ENCODE peak calls at places on chromosomes 4 and X, in five cellular contexts. One of them, this sample, is unnamed.

GRCh38 chr4:1898007-1898406 is 26.8 kb downstream of the NSD2 start:
- DNase-seq in fibroblast of the aortic adventitia: no peak
- DNase-seq in NB4: no peak
- DNase-seq in heart left ventricle: no peak
- DNase-seq in fibroblast of lung: no peak
- DNase-seq in this sample: no peak

GRCh38 chr4:185399466-185399865 is 2.8 kb downstream of the ANKRD37 start:
- DNase-seq in fibroblast of the aortic adventitia: no peak
- DNase-seq in NB4: no peak
- DNase-seq in heart left ventricle: no peak
- DNase-seq in fibroblast of lung: no peak
- DNase-seq in this sample: peak

GRCh38 chr4:11152684-11153083 is 276.0 kb downstream of the HS3ST1 start:
- DNase-seq in fibroblast of the aortic adventitia: no peak
- DNase-seq in NB4: no peak
- DNase-seq in heart left ventricle: no peak
- DNase-seq in fibroblast of lung: no peak
- DNase-seq in this sample: no peak

GRCh38 chr4:111773858-111774257 is 371.4 kb upstream of the FAM241A start:
- DNase-seq in fibroblast of the aortic adventitia: no peak
- DNase-seq in NB4: no peak
- DNase-seq in heart left ventricle: no peak
- DNase-seq in fibroblast of lung: no peak
- DNase-seq in this sample: no peak

GRCh38 chrX:150438165-150438564 is 75.0 kb downstream of the MAMLD1 start:
- DNase-seq in fibroblast of the aortic adventitia: peak
- DNase-seq in NB4: no peak
- DNase-seq in heart left ventricle: no peak
- DNase-seq in fibroblast of lung: no peak
- DNase-seq in this sample: no peak

GRCh38 chr4:184383497-184384055 is 90.8 kb downstream of the IRF2 start:
- DNase-seq in fibroblast of the aortic adventitia: peak
- DNase-seq in NB4: no peak
- DNase-seq in heart left ventricle: no peak
- DNase-seq in fibroblast of lung: peak
- DNase-seq in this sample: no peak

GRCh38 chrX:47316276-47317025 is 53.9 kb upstream of the ZNF157 start:
- DNase-seq in fibroblast of the aortic adventitia: peak
- DNase-seq in NB4: no peak
- DNase-seq in heart left ventricle: no peak
- DNase-seq in fibroblast of lung: peak
- DNase-seq in this sample: no peak

GRCh38 chr4:140251566-140251965 is 97.6 kb upstream of the MAML3 start:
- DNase-seq in fibroblast of the aortic adventitia: no peak
- DNase-seq in NB4: no peak
- DNase-seq in heart left ventricle: no peak
- DNase-seq in fibroblast of lung: no peak
- DNase-seq in this sample: no peak

GRCh38 chrX:49840679-49841078 is 11.6 kb downstream of the PAGE4 start:
- DNase-seq in fibroblast of the aortic adventitia: peak
- DNase-seq in NB4: peak
- DNase-seq in heart left ventricle: peak
- DNase-seq in fibroblast of lung: peak
- DNase-seq in this sample: peak

GRCh38 chrX:107970073-107970472 is 12.1 kb downstream of the TEX13B start:
- DNase-seq in fibroblast of the aortic adventitia: no peak
- DNase-seq in NB4: no peak
- DNase-seq in heart left ventricle: no peak
- DNase-seq in fibroblast of lung: peak
- DNase-seq in this sample: no peak

GRCh38 chr4:71602271-71602890 is 181.5 kb downstream of the GC start:
- DNase-seq in fibroblast of the aortic adventitia: no peak
- DNase-seq in NB4: no peak
- DNase-seq in heart left ventricle: no peak
- DNase-seq in fibroblast of lung: peak
- DNase-seq in this sample: no peak

GRCh38 chr4:8860892-8861575 is 10.6 kb downstream of the HMX1 start:
- DNase-seq in fibroblast of the aortic adventitia: no peak
- DNase-seq in NB4: no peak
- DNase-seq in heart left ventricle: no peak
- DNase-seq in fibroblast of lung: no peak
- DNase-seq in this sample: no peak

GRCh38 chr4:61740950-61741638 is 541.0 kb downstream of the ADGRL3 start:
- DNase-seq in fibroblast of the aortic adventitia: no peak
- DNase-seq in NB4: no peak
- DNase-seq in heart left ventricle: peak
- DNase-seq in fibroblast of lung: peak
- DNase-seq in this sample: no peak

GRCh38 chr4:179662522-179662921 is 2220.3 kb upstream of the AGA start:
- DNase-seq in fibroblast of the aortic adventitia: no peak
- DNase-seq in NB4: no peak
- DNase-seq in heart left ventricle: no peak
- DNase-seq in fibroblast of lung: peak
- DNase-seq in this sample: no peak

DNA sequence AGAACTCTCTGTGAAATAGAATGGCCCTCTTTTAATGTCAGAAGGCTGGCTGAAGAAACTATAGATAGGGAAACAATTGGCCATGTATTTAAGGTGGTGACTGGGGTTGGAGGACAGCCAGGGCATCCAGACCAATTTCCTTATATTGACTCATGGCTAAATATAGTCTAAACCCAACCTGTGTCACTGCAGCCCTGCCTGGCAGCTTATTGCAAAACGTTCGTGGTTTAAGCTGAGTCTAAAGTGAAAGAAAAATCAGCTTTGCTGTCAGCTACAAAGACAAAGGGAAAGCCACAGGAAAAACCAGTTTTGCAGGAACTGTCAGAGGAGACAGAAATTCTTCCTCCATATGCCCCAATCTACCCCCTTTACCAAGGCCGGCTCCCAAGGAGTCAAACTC is 902.8 kb upstream of the NDST4 start:
- DNase-seq in fibroblast of the aortic adventitia: no peak
- DNase-seq in NB4: peak
- DNase-seq in heart left ventricle: no peak
- DNase-seq in fibroblast of lung: peak
- DNase-seq in this sample: no peak
- H3K4me3 ChIP-seq in fibroblast of the aortic adventitia: no peak
- H3K4me3 ChIP-seq in NB4: no peak
- H3K4me3 ChIP-seq in heart left ventricle: no peak
- H3K4me3 ChIP-seq in fibroblast of lung: no peak
- H3K4me3 ChIP-seq in this sample: no peak

GRCh38 chrX:18895157-18895952 is 88.6 kb downstream of the PHKA2 start:
- DNase-seq in fibroblast of the aortic adventitia: peak
- DNase-seq in NB4: no peak
- DNase-seq in heart left ventricle: peak
- DNase-seq in fibroblast of lung: no peak
- DNase-seq in this sample: no peak
- TF ChIP-seq CTCF in fibroblast of the aortic adventitia: peak
- TF ChIP-seq CTCF in NB4: no peak
- TF ChIP-seq CTCF in heart left ventricle: peak
- TF ChIP-seq CTCF in fibroblast of lung: peak
- TF ChIP-seq CTCF in this sample: no peak

DNA sequence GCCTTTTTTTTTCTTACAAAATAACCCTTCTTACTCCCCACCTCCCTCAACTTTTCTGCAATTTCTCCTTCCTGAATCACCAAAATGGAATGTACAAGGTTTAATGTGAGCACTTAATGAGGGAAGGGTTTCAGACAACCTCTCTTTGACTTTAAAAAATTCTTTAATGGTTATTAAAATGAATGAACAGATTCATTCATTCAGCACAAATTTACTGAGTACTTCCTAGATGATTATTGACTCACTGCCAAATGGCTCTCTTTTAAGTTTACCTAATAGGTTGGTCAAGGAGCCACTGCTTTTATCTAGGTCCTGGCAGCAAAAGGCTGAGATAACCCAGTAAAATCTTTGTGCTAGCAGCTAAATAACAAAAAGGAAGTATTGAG is 904 bp upstream of the AADAT start:
- DNase-seq in fibroblast of the aortic adventitia: no peak
- DNase-seq in NB4: no peak
- DNase-seq in heart left ventricle: no peak
- DNase-seq in fibroblast of lung: peak
- DNase-seq in this sample: peak
- H3K4me3 ChIP-seq in fibroblast of the aortic adventitia: peak
- H3K4me3 ChIP-seq in NB4: no peak
- H3K4me3 ChIP-seq in heart left ventricle: peak
- H3K4me3 ChIP-seq in fibroblast of lung: peak
- H3K4me3 ChIP-seq in this sample: peak

GRCh38 chr4:54998991-54999390 is 126.4 kb downstream of the KDR start:
- DNase-seq in fibroblast of the aortic adventitia: peak
- DNase-seq in NB4: no peak
- DNase-seq in heart left ventricle: no peak
- DNase-seq in fibroblast of lung: peak
- DNase-seq in this sample: no peak
- TF ChIP-seq CTCF in fibroblast of the aortic adventitia: peak
- TF ChIP-seq CTCF in NB4: no peak
- TF ChIP-seq CTCF in heart left ventricle: peak
- TF ChIP-seq CTCF in fibroblast of lung: peak
- TF ChIP-seq CTCF in this sample: peak

DNA sequence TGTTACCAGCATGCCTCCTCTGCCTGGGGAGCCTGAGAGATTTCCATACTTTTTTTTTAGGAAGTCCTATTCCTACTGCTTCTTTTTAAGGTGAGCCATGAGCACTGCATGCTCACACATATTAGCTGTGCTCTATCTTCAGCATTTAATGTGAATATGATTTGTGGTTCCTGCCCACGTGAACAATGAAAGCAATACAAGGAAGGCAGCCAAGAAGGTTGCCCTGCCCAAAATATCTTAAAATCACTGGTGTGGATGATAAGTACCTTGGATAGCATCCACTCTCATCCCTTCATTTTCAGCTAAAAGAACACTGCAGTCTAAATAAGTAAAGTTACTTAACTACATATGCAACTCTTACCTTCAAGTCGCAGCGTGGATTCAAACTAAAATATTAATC is 607.5 kb downstream of the PACRGL start:
- DNase-seq in fibroblast of the aortic adventitia: no peak
- DNase-seq in NB4: no peak
- DNase-seq in heart left ventricle: no peak
- DNase-seq in fibroblast of lung: no peak
- DNase-seq in this sample: no peak
- H3K4me3 ChIP-seq in fibroblast of the aortic adventitia: no peak
- H3K4me3 ChIP-seq in NB4: no peak
- H3K4me3 ChIP-seq in heart left ventricle: no peak
- H3K4me3 ChIP-seq in fibroblast of lung: no peak
- H3K4me3 ChIP-seq in this sample: no peak

DNA sequence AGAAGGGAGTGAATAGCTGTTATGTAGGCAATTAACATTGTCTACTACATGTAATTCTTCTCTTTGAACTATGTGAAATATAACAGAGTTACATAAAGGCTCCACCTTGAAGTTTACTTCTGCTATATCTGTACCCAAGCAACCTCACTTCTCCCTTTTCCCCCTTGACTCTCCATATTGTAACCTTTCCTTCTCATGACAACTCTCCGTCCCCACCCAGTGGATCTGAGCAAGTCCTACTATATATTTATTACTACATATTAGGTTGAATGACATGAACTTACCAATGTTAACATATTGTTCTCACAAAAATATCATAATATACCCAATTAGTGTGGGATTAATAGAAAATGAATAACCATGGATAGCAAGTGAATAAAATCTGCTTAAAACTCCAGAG is 93.2 kb upstream of the ATP8A1 start:
- DNase-seq in fibroblast of the aortic adventitia: peak
- DNase-seq in NB4: peak
- DNase-seq in heart left ventricle: peak
- DNase-seq in fibroblast of lung: no peak
- DNase-seq in this sample: peak
- TF ChIP-seq CTCF in fibroblast of the aortic adventitia: peak
- TF ChIP-seq CTCF in NB4: no peak
- TF ChIP-seq CTCF in heart left ventricle: peak
- TF ChIP-seq CTCF in fibroblast of lung: no peak
- TF ChIP-seq CTCF in this sample: peak

GRCh38 chrX:24148535-24149345 is 789 bp upstream of the ZFX start:
- DNase-seq in fibroblast of the aortic adventitia: peak
- DNase-seq in NB4: peak
- DNase-seq in heart left ventricle: no peak
- DNase-seq in fibroblast of lung: peak
- DNase-seq in this sample: no peak
- H3K4me3 ChIP-seq in fibroblast of the aortic adventitia: peak
- H3K4me3 ChIP-seq in NB4: peak
- H3K4me3 ChIP-seq in heart left ventricle: peak
- H3K4me3 ChIP-seq in fibroblast of lung: peak
- H3K4me3 ChIP-seq in this sample: peak

DNA sequence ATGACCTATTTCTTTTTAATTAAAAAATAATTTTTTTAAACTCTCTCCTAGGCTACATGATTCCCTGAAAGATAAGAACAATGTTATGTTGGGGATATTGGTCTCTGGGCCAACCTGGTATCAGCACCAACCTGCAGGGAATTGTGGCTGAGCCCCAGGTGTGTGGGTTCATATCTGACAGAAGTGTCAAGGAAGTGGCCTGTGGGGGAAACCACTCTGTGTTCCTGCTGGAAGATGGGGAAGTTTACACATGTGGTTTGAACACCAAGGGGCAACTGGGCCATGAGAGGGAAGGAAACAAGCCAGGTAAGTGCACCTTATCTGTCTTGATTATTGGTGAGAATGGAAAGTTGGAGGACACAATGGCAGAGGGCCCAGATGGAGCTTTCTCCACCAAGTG is 13.5 kb downstream of the HERC3 start:
- DNase-seq in fibroblast of the aortic adventitia: no peak
- DNase-seq in NB4: no peak
- DNase-seq in heart left ventricle: no peak
- DNase-seq in fibroblast of lung: no peak
- DNase-seq in this sample: no peak
- TF ChIP-seq CTCF in fibroblast of the aortic adventitia: no peak
- TF ChIP-seq CTCF in NB4: no peak
- TF ChIP-seq CTCF in heart left ventricle: no peak
- TF ChIP-seq CTCF in fibroblast of lung: no peak
- TF ChIP-seq CTCF in this sample: no peak

DNA sequence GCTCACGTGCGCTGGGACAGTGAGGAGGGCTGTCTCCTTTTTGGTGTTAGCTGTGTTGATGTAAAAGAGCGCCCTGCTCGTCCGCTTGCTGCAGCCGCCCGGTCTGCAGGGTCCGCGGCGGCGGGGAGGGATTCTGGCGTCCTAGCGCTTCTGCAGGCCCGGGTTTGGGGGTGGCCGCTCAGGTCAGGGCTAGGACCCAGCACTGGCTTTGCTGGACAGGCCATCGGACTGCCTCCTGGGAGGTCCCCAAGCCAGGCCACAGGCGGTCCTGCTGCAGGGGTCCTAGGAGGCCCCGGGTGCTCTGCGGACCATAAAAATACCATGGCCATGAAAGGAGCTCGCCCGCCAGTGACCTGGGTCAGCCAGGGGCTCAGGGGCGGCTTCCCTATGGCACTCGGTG is 308.7 kb downstream of the DCTD start:
- DNase-seq in fibroblast of the aortic adventitia: no peak
- DNase-seq in NB4: no peak
- DNase-seq in heart left ventricle: no peak
- DNase-seq in fibroblast of lung: no peak
- DNase-seq in this sample: no peak
- H3K4me3 ChIP-seq in fibroblast of the aortic adventitia: no peak
- H3K4me3 ChIP-seq in NB4: no peak
- H3K4me3 ChIP-seq in heart left ventricle: no peak
- H3K4me3 ChIP-seq in fibroblast of lung: no peak
- H3K4me3 ChIP-seq in this sample: no peak

GRCh38 chrX:119273807-119274192 is 37.7 kb downstream of the PGRMC1 start:
- DNase-seq in fibroblast of the aortic adventitia: no peak
- DNase-seq in NB4: no peak
- DNase-seq in heart left ventricle: no peak
- DNase-seq in fibroblast of lung: no peak
- DNase-seq in this sample: no peak

GRCh38 chrX:119272882-119273806 is 37.1 kb downstream of the PGRMC1 start:
- DNase-seq in fibroblast of the aortic adventitia: peak
- DNase-seq in NB4: no peak
- DNase-seq in heart left ventricle: peak
- DNase-seq in fibroblast of lung: peak
- DNase-seq in this sample: no peak
- TF ChIP-seq CTCF in fibroblast of the aortic adventitia: peak
- TF ChIP-seq CTCF in NB4: no peak
- TF ChIP-seq CTCF in heart left ventricle: no peak
- TF ChIP-seq CTCF in fibroblast of lung: peak
- TF ChIP-seq CTCF in this sample: no peak

This sample was measured in LNCaP clone FGC.